ENCODE peak calls at places on chromosomes 1 and 21, in four cellular contexts. One of them, this sample, is unnamed.

GRCh38 chr1:98046031-98046641 is 125.3 kb upstream of the DPYD start:
- DNase-seq in neural crest cell: no peak
- DNase-seq in B cell: peak
- DNase-seq in epithelial cell of esophagus: peak
- DNase-seq in this sample: no peak

GRCh38 chr1:115426271-115426771 is 88.3 kb upstream of the NGF start:
- DNase-seq in neural crest cell: no peak
- DNase-seq in B cell: no peak
- DNase-seq in epithelial cell of esophagus: peak
- DNase-seq in this sample: no peak

GRCh38 chr1:3515272-3515671 is 60.8 kb downstream of the ARHGEF16 start:
- DNase-seq in neural crest cell: no peak
- DNase-seq in B cell: no peak
- DNase-seq in epithelial cell of esophagus: no peak
- DNase-seq in this sample: no peak

GRCh38 chr1:229664133-229664689 is 38.2 kb downstream of the URB2 start:
- DNase-seq in neural crest cell: no peak
- DNase-seq in B cell: peak
- DNase-seq in epithelial cell of esophagus: peak
- DNase-seq in this sample: peak

GRCh38 chr1:226939439-226940028 is 560 bp upstream of the COQ8A start:
- DNase-seq in neural crest cell: no peak
- DNase-seq in B cell: peak
- DNase-seq in epithelial cell of esophagus: peak
- DNase-seq in this sample: no peak

GRCh38 chr1:21383785-21384401 is 56.0 kb upstream of the NBPF3 start:
- DNase-seq in neural crest cell: no peak
- DNase-seq in B cell: no peak
- DNase-seq in epithelial cell of esophagus: no peak
- DNase-seq in this sample: no peak

GRCh38 chr1:206582537-206583460 is 29.5 kb downstream of the EIF2D start:
- DNase-seq in neural crest cell: no peak
- DNase-seq in B cell: no peak
- DNase-seq in epithelial cell of esophagus: no peak
- DNase-seq in this sample: no peak

GRCh38 chr1:206836111-206836510 is 29.3 kb upstream of the IL20 start:
- DNase-seq in neural crest cell: no peak
- DNase-seq in B cell: no peak
- DNase-seq in epithelial cell of esophagus: peak
- DNase-seq in this sample: no peak

GRCh38 chr21:33496345-33496744 is 4.8 kb upstream of the DNAJC28 start:
- DNase-seq in neural crest cell: no peak
- DNase-seq in B cell: no peak
- DNase-seq in epithelial cell of esophagus: peak
- DNase-seq in this sample: no peak

GRCh38 chr1:47214554-47214953 is 17.5 kb downstream of the TAL1 start:
- DNase-seq in neural crest cell: no peak
- DNase-seq in B cell: no peak
- DNase-seq in epithelial cell of esophagus: no peak
- DNase-seq in this sample: no peak

GRCh38 chr1:182357913-182358312 is 33.7 kb downstream of the GLUL start:
- DNase-seq in neural crest cell: no peak
- DNase-seq in B cell: no peak
- DNase-seq in epithelial cell of esophagus: no peak
- DNase-seq in this sample: no peak

GRCh38 chr1:115714572-115715141 is 53.9 kb downstream of the CASQ2 start:
- DNase-seq in neural crest cell: no peak
- DNase-seq in B cell: no peak
- DNase-seq in epithelial cell of esophagus: peak
- DNase-seq in this sample: no peak

GRCh38 chr1:99003911-99004269 is 771 bp downstream of the PLPPR5 start:
- DNase-seq in neural crest cell: peak
- DNase-seq in B cell: peak
- DNase-seq in epithelial cell of esophagus: no peak
- DNase-seq in this sample: peak

DNA sequence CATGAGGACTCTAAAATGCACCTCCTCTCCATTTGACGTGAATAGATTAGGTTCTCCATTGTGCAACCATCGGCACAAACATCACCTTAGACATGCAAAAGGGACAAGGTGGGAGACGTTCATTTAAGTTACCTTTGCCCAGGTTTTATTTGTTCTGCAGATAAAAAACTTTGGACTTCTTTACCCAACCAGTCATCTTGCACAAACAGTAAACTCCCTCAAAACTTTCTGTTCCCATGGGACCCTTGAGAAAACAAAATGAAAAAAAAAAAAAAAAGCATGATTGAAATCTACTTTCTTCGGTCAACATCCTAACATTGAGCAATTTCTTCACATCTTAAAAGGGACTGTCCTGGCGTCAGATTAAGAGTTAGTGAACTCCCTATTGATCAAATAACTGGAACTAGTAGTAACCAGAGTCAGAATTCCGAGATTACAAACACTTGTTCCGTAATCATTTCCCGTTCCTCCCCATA is 31.4 kb upstream of the PROX1 start:
- DNase-seq in neural crest cell: no peak
- DNase-seq in B cell: no peak
- DNase-seq in epithelial cell of esophagus: no peak
- DNase-seq in this sample: no peak
- TF ChIP-seq CTCF in neural crest cell: no peak
- TF ChIP-seq CTCF in B cell: no peak
- TF ChIP-seq CTCF in epithelial cell of esophagus: no peak
- TF ChIP-seq CTCF in this sample: no peak

GRCh38 chr1:177898377-177898648 is 71.5 kb downstream of the SEC16B start:
- DNase-seq in neural crest cell: no peak
- DNase-seq in B cell: no peak
- DNase-seq in epithelial cell of esophagus: no peak
- DNase-seq in this sample: no peak

GRCh38 chr1:177905686-177906085 is 64.2 kb downstream of the SEC16B start:
- DNase-seq in neural crest cell: no peak
- DNase-seq in B cell: no peak
- DNase-seq in epithelial cell of esophagus: no peak
- DNase-seq in this sample: no peak

GRCh38 chr1:177907000-177907399 is 62.9 kb downstream of the SEC16B start:
- DNase-seq in neural crest cell: no peak
- DNase-seq in B cell: no peak
- DNase-seq in epithelial cell of esophagus: peak
- DNase-seq in this sample: no peak

GRCh38 chr1:177897601-177898376 is 72.1 kb downstream of the SEC16B start:
- DNase-seq in neural crest cell: no peak
- DNase-seq in B cell: no peak
- DNase-seq in epithelial cell of esophagus: no peak
- DNase-seq in this sample: no peak

DNA sequence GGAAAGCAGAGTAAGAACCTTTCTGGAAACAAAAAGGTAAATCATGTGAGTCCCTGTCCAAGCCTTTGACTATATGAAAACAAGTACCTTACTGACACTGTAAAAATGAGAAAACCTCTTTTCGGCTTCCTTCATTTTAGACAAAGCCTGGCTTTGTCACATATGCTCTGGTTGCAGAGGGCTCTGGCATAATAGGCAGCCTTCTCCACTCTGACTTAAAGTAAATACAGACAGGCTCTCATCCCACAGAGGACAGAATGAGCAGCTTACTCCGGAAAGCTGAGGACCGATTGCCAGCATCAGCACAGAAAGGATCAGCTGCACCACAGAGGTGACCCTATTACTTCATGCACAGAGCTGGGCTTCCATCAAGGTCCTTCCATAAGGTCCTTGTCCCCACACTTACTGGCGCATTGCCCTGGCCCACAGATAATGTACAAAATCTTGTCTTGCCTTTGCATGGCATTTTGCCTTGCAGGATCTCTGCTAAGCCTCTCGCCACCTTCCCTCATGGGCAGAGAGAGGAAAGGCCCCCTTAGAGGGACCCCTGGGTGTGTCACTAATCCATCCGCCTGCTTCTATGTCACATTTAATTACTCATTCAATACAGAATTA is 67.6 kb downstream of the SEC16B start:
- DNase-seq in neural crest cell: no peak
- DNase-seq in B cell: no peak
- DNase-seq in epithelial cell of esophagus: no peak
- DNase-seq in this sample: no peak
- TF ChIP-seq CTCF in neural crest cell: no peak
- TF ChIP-seq CTCF in B cell: no peak
- TF ChIP-seq CTCF in epithelial cell of esophagus: no peak
- TF ChIP-seq CTCF in this sample: no peak

GRCh38 chr1:1954831-1955441 is 35.9 kb upstream of the TMEM52 start:
- DNase-seq in neural crest cell: no peak
- DNase-seq in B cell: no peak
- DNase-seq in epithelial cell of esophagus: no peak
- DNase-seq in this sample: no peak
- TF ChIP-seq CTCF in neural crest cell: peak
- TF ChIP-seq CTCF in B cell: no peak
- TF ChIP-seq CTCF in epithelial cell of esophagus: no peak
- TF ChIP-seq CTCF in this sample: no peak

GRCh38 chr1:204528241-204528640 is 12.0 kb downstream of the MDM4 start:
- DNase-seq in neural crest cell: no peak
- DNase-seq in B cell: no peak
- DNase-seq in epithelial cell of esophagus: no peak
- DNase-seq in this sample: no peak

GRCh38 chr1:204528677-204529076 is 12.5 kb downstream of the MDM4 start:
- DNase-seq in neural crest cell: no peak
- DNase-seq in B cell: no peak
- DNase-seq in epithelial cell of esophagus: no peak
- DNase-seq in this sample: no peak

GRCh38 chr1:204530932-204531331 is 14.7 kb downstream of the MDM4 start:
- DNase-seq in neural crest cell: no peak
- DNase-seq in B cell: no peak
- DNase-seq in epithelial cell of esophagus: no peak
- DNase-seq in this sample: peak

GRCh38 chr1:204532832-204533231 is 16.6 kb downstream of the MDM4 start:
- DNase-seq in neural crest cell: no peak
- DNase-seq in B cell: no peak
- DNase-seq in epithelial cell of esophagus: no peak
- DNase-seq in this sample: no peak

GRCh38 chr1:204529371-204529895 is 13.2 kb downstream of the MDM4 start:
- DNase-seq in neural crest cell: no peak
- DNase-seq in B cell: no peak
- DNase-seq in epithelial cell of esophagus: no peak
- DNase-seq in this sample: no peak
- TF ChIP-seq CTCF in neural crest cell: peak
- TF ChIP-seq CTCF in B cell: no peak
- TF ChIP-seq CTCF in epithelial cell of esophagus: no peak
- TF ChIP-seq CTCF in this sample: no peak

GRCh38 chr1:89085781-89086180 is 20.8 kb upstream of the GBP1 start:
- DNase-seq in neural crest cell: no peak
- DNase-seq in B cell: peak
- DNase-seq in epithelial cell of esophagus: peak
- DNase-seq in this sample: peak
- TF ChIP-seq CTCF in neural crest cell: no peak
- TF ChIP-seq CTCF in B cell: peak
- TF ChIP-seq CTCF in epithelial cell of esophagus: peak
- TF ChIP-seq CTCF in this sample: peak

GRCh38 chr1:57770772-57771171 is 346.9 kb upstream of the DAB1 start:
- DNase-seq in neural crest cell: no peak
- DNase-seq in B cell: no peak
- DNase-seq in epithelial cell of esophagus: peak
- DNase-seq in this sample: no peak
- TF ChIP-seq CTCF in neural crest cell: peak
- TF ChIP-seq CTCF in B cell: peak
- TF ChIP-seq CTCF in epithelial cell of esophagus: peak
- TF ChIP-seq CTCF in this sample: no peak

GRCh38 chr1:245154429-245155185 is at the start of gene KIF26B:
- DNase-seq in neural crest cell: peak
- DNase-seq in B cell: peak
- DNase-seq in epithelial cell of esophagus: peak
- DNase-seq in this sample: peak
- TF ChIP-seq CTCF in neural crest cell: no peak
- TF ChIP-seq CTCF in B cell: no peak
- TF ChIP-seq CTCF in epithelial cell of esophagus: no peak
- TF ChIP-seq CTCF in this sample: no peak

DNA sequence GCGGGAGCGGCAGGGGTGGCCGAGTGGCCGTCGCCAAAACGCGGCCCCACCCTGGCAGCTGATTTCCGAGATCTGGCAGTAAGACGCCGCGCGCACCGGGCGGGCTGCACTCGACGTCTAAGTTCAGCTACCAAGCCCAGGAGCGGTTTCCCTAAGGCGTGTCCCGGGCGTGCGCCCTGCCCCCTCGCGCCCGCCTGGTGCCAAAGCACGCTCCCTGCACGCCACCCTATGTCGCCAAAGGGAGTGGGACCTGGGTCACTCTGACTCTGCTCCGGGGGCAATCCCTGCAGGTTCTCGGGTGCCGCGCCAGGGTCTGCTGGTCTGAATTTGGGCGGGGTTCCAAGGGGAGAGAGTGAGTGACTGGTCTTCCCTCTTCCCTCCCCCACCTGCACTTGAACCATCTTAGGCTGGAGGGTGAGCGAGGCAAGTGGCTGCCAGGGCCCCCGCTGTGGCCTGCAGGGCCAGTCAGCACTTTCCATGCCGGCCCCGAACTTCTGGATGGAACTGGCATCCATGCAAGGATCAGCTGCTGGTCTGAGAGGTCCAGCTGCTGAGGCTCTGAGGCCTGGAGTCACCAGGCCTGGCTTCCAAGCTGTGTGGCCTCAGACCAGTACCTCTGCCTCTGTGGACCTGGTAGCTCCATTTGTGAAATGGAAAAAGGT is at the start of gene LRRC38:
- DNase-seq in neural crest cell: peak
- DNase-seq in B cell: no peak
- DNase-seq in epithelial cell of esophagus: no peak
- DNase-seq in this sample: no peak
- TF ChIP-seq CTCF in neural crest cell: peak
- TF ChIP-seq CTCF in B cell: no peak
- TF ChIP-seq CTCF in epithelial cell of esophagus: no peak
- TF ChIP-seq CTCF in this sample: no peak

DNA sequence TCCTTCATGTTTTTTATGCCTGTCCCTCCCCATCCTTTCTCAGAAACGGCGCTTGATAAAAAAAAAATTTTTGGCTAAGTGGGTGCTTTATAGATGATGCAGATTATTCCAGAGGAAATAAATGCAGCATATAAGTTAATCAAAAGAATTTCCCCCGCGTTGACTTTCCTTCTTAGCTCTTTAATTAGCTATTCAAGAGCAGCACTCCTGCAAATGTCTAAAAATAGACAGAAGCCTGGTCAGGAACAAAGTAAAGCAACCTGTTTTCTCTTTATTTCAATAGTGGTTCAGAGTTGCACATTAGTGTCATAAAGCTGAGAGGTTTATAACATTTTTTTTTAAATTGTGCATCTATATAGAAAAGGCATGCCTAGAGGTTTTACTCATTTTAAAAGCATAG is 439.5 kb upstream of the LRRC7 start:
- DNase-seq in neural crest cell: no peak
- DNase-seq in B cell: no peak
- DNase-seq in epithelial cell of esophagus: no peak
- DNase-seq in this sample: no peak
- TF ChIP-seq CTCF in neural crest cell: no peak
- TF ChIP-seq CTCF in B cell: no peak
- TF ChIP-seq CTCF in epithelial cell of esophagus: no peak
- TF ChIP-seq CTCF in this sample: no peak